ENCODE peak calls at places on chromosomes 3 and 15, in four cellular contexts. One of them, this sample, is unnamed.

GRCh38 chr15:98760112-98760826 is 111.9 kb downstream of the IGF1R start:
- DNase-seq in bronchial epithelial cell: peak
- DNase-seq in MCF 10A: peak
- DNase-seq in BJ: no peak
- DNase-seq in this sample: no peak

GRCh38 chr15:70047386-70048195 is 50.1 kb downstream of the TLE3 start:
- DNase-seq in MCF 10A: no peak
- DNase-seq in BJ: no peak
- DNase-seq in bronchial epithelial cell: no peak
- DNase-seq in this sample: no peak

GRCh38 chr3:52270252-52270754 is 8.1 kb downstream of the WDR82 start:
- DNase-seq in BJ: no peak
- DNase-seq in bronchial epithelial cell: no peak
- DNase-seq in MCF 10A: no peak
- DNase-seq in this sample: no peak

GRCh38 chr3:134004841-134005240 is 24.9 kb downstream of the SLCO2A1 start:
- DNase-seq in bronchial epithelial cell: no peak
- DNase-seq in BJ: no peak
- DNase-seq in MCF 10A: no peak
- DNase-seq in this sample: no peak

GRCh38 chr15:36960179-36960946 is 140.0 kb downstream of the MEIS2 start:
- DNase-seq in BJ: no peak
- DNase-seq in MCF 10A: no peak
- DNase-seq in bronchial epithelial cell: peak
- DNase-seq in this sample: no peak

GRCh38 chr15:101246824-101247745 is 4.8 kb downstream of the CHSY1 start:
- DNase-seq in bronchial epithelial cell: no peak
- DNase-seq in BJ: no peak
- DNase-seq in MCF 10A: no peak
- DNase-seq in this sample: no peak

GRCh38 chr15:60822403-60822802 is 343.5 kb upstream of the ICE2 start:
- DNase-seq in MCF 10A: no peak
- DNase-seq in bronchial epithelial cell: no peak
- DNase-seq in BJ: no peak
- DNase-seq in this sample: no peak

GRCh38 chr3:102207173-102207572 is 227.6 kb upstream of the ZPLD1 start:
- DNase-seq in bronchial epithelial cell: no peak
- DNase-seq in BJ: peak
- DNase-seq in MCF 10A: no peak
- DNase-seq in this sample: no peak

GRCh38 chr3:78754066-78754743 is 1013.6 kb downstream of the ROBO1 start:
- DNase-seq in BJ: no peak
- DNase-seq in bronchial epithelial cell: peak
- DNase-seq in MCF 10A: peak
- DNase-seq in this sample: no peak

GRCh38 chr15:92810418-92811138 is 89.5 kb upstream of the CHD2 start:
- DNase-seq in MCF 10A: peak
- DNase-seq in bronchial epithelial cell: peak
- DNase-seq in BJ: no peak
- DNase-seq in this sample: no peak

GRCh38 chr3:174540081-174540480 is 319.1 kb upstream of the NAALADL2 start:
- DNase-seq in bronchial epithelial cell: no peak
- DNase-seq in MCF 10A: no peak
- DNase-seq in BJ: no peak
- DNase-seq in this sample: no peak

GRCh38 chr3:103385991-103386390 is 951.2 kb downstream of the ZPLD1 start:
- DNase-seq in BJ: no peak
- DNase-seq in bronchial epithelial cell: no peak
- DNase-seq in MCF 10A: no peak
- DNase-seq in this sample: no peak

GRCh38 chr3:20739814-20740213 is 553.8 kb upstream of the SGO1 start:
- DNase-seq in MCF 10A: no peak
- DNase-seq in BJ: no peak
- DNase-seq in bronchial epithelial cell: no peak
- DNase-seq in this sample: no peak

GRCh38 chr3:171358171-171358890 is 101.9 kb downstream of the TNIK start:
- DNase-seq in bronchial epithelial cell: peak
- DNase-seq in MCF 10A: no peak
- DNase-seq in BJ: no peak
- DNase-seq in this sample: no peak

GRCh38 chr15:69994429-69995201 is 103.1 kb downstream of the TLE3 start:
- DNase-seq in bronchial epithelial cell: no peak
- DNase-seq in MCF 10A: no peak
- DNase-seq in BJ: no peak
- DNase-seq in this sample: no peak

GRCh38 chr15:85025516-85026279 is 44.0 kb downstream of the PDE8A start:
- DNase-seq in MCF 10A: no peak
- DNase-seq in BJ: no peak
- DNase-seq in bronchial epithelial cell: no peak
- DNase-seq in this sample: no peak

GRCh38 chr15:71768184-71768583 is 42.2 kb upstream of the NR2E3 start:
- DNase-seq in MCF 10A: no peak
- DNase-seq in bronchial epithelial cell: no peak
- DNase-seq in BJ: no peak
- DNase-seq in this sample: no peak

GRCh38 chr3:156350786-156351185 is 204.1 kb downstream of the SSR3 start:
- DNase-seq in bronchial epithelial cell: no peak
- DNase-seq in BJ: no peak
- DNase-seq in MCF 10A: no peak
- DNase-seq in this sample: no peak

GRCh38 chr3:10008588-10009344 is 17.5 kb upstream of the FANCD2 start:
- DNase-seq in bronchial epithelial cell: peak
- DNase-seq in MCF 10A: peak
- DNase-seq in BJ: no peak
- DNase-seq in this sample: peak

GRCh38 chr15:73872370-73872769 is 994 bp upstream of the TBC1D21 start:
- DNase-seq in MCF 10A: no peak
- DNase-seq in BJ: peak
- DNase-seq in bronchial epithelial cell: peak
- DNase-seq in this sample: no peak

GRCh38 chr3:48619541-48620524 is 1.7 kb downstream of the TMEM89 start:
- DNase-seq in bronchial epithelial cell: no peak
- DNase-seq in MCF 10A: no peak
- DNase-seq in BJ: no peak
- DNase-seq in this sample: no peak

GRCh38 chr3:14947105-14947885 is at the start of gene NR2C2:
- DNase-seq in bronchial epithelial cell: peak
- DNase-seq in MCF 10A: peak
- DNase-seq in BJ: no peak
- DNase-seq in this sample: peak

GRCh38 chr3:39103791-39104552 is 3.5 kb downstream of the GORASP1 start:
- DNase-seq in BJ: no peak
- DNase-seq in bronchial epithelial cell: no peak
- DNase-seq in MCF 10A: no peak
- DNase-seq in this sample: no peak

GRCh38 chr3:190117995-190118394 is 2.7 kb downstream of the P3H2 start:
- DNase-seq in BJ: no peak
- DNase-seq in MCF 10A: no peak
- DNase-seq in bronchial epithelial cell: no peak
- DNase-seq in this sample: no peak

GRCh38 chr3:47019201-47019600 is 39.7 kb downstream of the NBEAL2 start:
- DNase-seq in bronchial epithelial cell: peak
- DNase-seq in MCF 10A: no peak
- DNase-seq in BJ: no peak
- DNase-seq in this sample: no peak

GRCh38 chr3:58564456-58565160 is 12.6 kb downstream of the FAM107A start:
- DNase-seq in bronchial epithelial cell: peak
- DNase-seq in MCF 10A: peak
- DNase-seq in BJ: peak
- DNase-seq in this sample: no peak

GRCh38 chr3:100615684-100616083 is 6.3 kb downstream of the ADGRG7 start:
- DNase-seq in bronchial epithelial cell: peak
- DNase-seq in MCF 10A: peak
- DNase-seq in BJ: no peak
- DNase-seq in this sample: no peak

GRCh38 chr3:81472600-81473362 is 288.7 kb downstream of the GBE1 start:
- DNase-seq in bronchial epithelial cell: no peak
- DNase-seq in BJ: no peak
- DNase-seq in MCF 10A: no peak
- DNase-seq in this sample: no peak

GRCh38 chr3:30810617-30811016 is 83.8 kb downstream of the GADL1 start:
- DNase-seq in BJ: no peak
- DNase-seq in bronchial epithelial cell: no peak
- DNase-seq in MCF 10A: no peak
- DNase-seq in this sample: no peak

GRCh38 chr15:76197703-76198455 is 113.4 kb downstream of the ETFA start:
- DNase-seq in bronchial epithelial cell: peak
- DNase-seq in BJ: no peak
- DNase-seq in MCF 10A: peak
- DNase-seq in this sample: no peak

GRCh38 chr15:101506491-101506890 is 17.0 kb upstream of the PCSK6 start:
- DNase-seq in BJ: no peak
- DNase-seq in MCF 10A: no peak
- DNase-seq in bronchial epithelial cell: no peak
- DNase-seq in this sample: no peak

GRCh38 chr3:172065534-172065933 is 26.2 kb downstream of the FNDC3B start:
- DNase-seq in BJ: no peak
- DNase-seq in MCF 10A: no peak
- DNase-seq in bronchial epithelial cell: no peak
- DNase-seq in this sample: no peak

GRCh38 chr15:72184165-72184811 is 13.3 kb downstream of the GRAMD2A start:
- DNase-seq in BJ: no peak
- DNase-seq in bronchial epithelial cell: no peak
- DNase-seq in MCF 10A: peak
- DNase-seq in this sample: no peak

GRCh38 chr15:73983211-73983727 is 8.8 kb downstream of the STOML1 start:
- DNase-seq in bronchial epithelial cell: peak
- DNase-seq in BJ: no peak
- DNase-seq in MCF 10A: peak
- DNase-seq in this sample: no peak

GRCh38 chr3:171953300-171954022 is 85.9 kb upstream of the FNDC3B start:
- DNase-seq in BJ: no peak
- DNase-seq in bronchial epithelial cell: peak
- DNase-seq in MCF 10A: no peak
- DNase-seq in this sample: no peak

GRCh38 chr3:19173945-19174344 is 25.6 kb downstream of the KCNH8 start:
- DNase-seq in BJ: no peak
- DNase-seq in bronchial epithelial cell: no peak
- DNase-seq in MCF 10A: no peak
- DNase-seq in this sample: no peak
- TF ChIP-seq CTCF in BJ: no peak
- TF ChIP-seq CTCF in bronchial epithelial cell: no peak
- TF ChIP-seq CTCF in MCF 10A: peak
- TF ChIP-seq CTCF in this sample: peak

GRCh38 chr3:157388976-157389375 is 47.7 kb upstream of the PTX3 start:
- DNase-seq in BJ: no peak
- DNase-seq in bronchial epithelial cell: peak
- DNase-seq in MCF 10A: no peak
- DNase-seq in this sample: no peak
- TF ChIP-seq CTCF in BJ: no peak
- TF ChIP-seq CTCF in bronchial epithelial cell: no peak
- TF ChIP-seq CTCF in MCF 10A: no peak
- TF ChIP-seq CTCF in this sample: no peak

DNA sequence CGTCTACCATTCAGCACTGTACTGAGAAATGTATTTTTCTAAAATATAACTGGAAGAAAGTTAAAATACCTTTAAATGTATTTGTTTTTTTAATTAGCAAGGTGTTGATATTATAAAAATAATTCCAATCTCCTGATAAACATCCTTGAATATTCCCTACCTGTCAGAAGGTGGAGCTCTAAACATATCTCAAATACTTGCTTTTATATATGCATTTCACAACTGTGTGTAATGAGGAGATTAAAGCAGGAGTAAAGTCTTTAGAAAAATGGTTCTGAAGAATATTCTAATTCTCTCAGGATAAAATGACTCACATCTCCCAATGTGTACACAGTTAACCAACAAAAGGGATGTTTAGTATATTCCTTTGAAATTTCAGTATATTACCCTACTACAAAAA is 422.7 kb downstream of the PLCL2 start:
- DNase-seq in MCF 10A: peak
- DNase-seq in bronchial epithelial cell: peak
- DNase-seq in BJ: no peak
- DNase-seq in this sample: no peak
- TF ChIP-seq CTCF in MCF 10A: no peak
- TF ChIP-seq CTCF in bronchial epithelial cell: no peak
- TF ChIP-seq CTCF in BJ: no peak
- TF ChIP-seq CTCF in this sample: no peak

GRCh38 chr3:71926242-71926560 is 141.3 kb upstream of the PROK2 start:
- DNase-seq in BJ: no peak
- DNase-seq in MCF 10A: peak
- DNase-seq in bronchial epithelial cell: peak
- DNase-seq in this sample: no peak
- TF ChIP-seq CTCF in BJ: no peak
- TF ChIP-seq CTCF in MCF 10A: peak
- TF ChIP-seq CTCF in bronchial epithelial cell: peak
- TF ChIP-seq CTCF in this sample: peak

DNA sequence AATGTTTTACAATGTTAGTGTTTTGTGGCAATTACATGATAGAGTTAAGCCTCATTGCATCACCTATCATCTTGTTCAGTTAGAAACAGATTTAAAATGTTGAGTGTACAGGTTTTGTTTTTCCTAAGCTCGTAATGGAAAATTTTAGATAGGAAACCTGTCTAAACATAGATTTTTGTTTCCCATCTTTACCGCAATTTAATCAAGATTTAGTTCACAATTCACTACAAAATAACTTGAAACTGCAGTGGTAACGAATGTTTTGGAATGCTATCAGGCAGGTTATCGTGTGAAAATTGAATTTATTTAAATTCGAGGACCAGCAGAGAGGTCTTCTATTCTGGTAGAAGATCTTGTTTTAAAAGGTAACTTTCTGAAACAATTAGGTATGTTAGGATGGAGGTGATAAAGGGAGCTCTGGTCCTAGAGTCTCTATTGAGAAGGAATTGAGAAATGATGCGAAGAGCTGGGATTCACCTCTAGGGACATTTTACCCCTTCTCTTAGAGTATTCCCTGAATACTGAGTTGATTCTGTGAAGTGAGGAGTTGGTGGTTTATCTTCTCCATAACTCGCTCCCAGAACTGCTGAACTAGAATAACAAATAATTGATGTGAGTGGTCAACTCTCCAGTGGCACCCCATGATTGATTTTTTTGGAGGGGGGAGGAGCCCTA is 1.4 kb downstream of the DOCK3 start:
- DNase-seq in bronchial epithelial cell: no peak
- DNase-seq in BJ: no peak
- DNase-seq in MCF 10A: no peak
- DNase-seq in this sample: no peak
- TF ChIP-seq CTCF in bronchial epithelial cell: no peak
- TF ChIP-seq CTCF in BJ: no peak
- TF ChIP-seq CTCF in MCF 10A: no peak
- TF ChIP-seq CTCF in this sample: no peak

DNA sequence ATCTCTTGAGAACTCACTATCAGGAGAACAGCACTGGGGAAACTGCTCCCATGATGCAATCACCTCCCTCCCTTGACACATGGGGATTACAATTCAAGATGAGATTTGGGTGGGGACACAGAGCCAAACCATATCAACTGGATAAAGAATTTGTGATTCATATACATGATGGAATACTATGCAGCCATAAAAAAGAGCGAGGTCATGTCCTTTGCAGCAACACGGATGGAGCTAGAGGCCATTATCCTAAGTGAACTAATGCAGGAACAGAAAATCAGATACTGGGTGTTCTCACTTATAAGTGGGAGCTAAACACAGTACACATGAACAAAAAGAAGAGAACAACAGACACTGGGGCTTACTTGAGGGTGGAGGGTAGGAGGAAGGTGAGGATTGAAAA is 17.0 kb downstream of the SPG11 start:
- DNase-seq in MCF 10A: no peak
- DNase-seq in bronchial epithelial cell: no peak
- DNase-seq in BJ: no peak
- DNase-seq in this sample: no peak
- TF ChIP-seq CTCF in MCF 10A: no peak
- TF ChIP-seq CTCF in bronchial epithelial cell: no peak
- TF ChIP-seq CTCF in BJ: no peak
- TF ChIP-seq CTCF in this sample: no peak